ENCODE peak calls at places on chromosomes 12 and 14, in nine cellular contexts. One of them, this sample, is unnamed.

GRCh38 chr14:31970744-31971143 is 106.4 kb upstream of the ARHGAP5 start:
- DNase-seq in stimulated activated CD4-positive, alpha-beta T cell treated with anti-CD3 and anti-CD28 coated beads, Interleukin-4, amount 100 ng/mL, for 1 hour: no peak
- DNase-seq in M059J: no peak
- DNase-seq in KBM-7: no peak
- DNase-seq in adrenal gland: no peak
- DNase-seq in effector CD4-positive, alpha-beta T cell: no peak
- DNase-seq in left cardiac atrium: no peak
- DNase-seq in ovary: no peak
- DNase-seq in astrocyte of the cerebellum: no peak
- DNase-seq in this sample: no peak

GRCh38 chr12:101570022-101570421 is 24.7 kb upstream of the MYBPC1 start:
- DNase-seq in stimulated activated CD4-positive, alpha-beta T cell treated with anti-CD3 and anti-CD28 coated beads, Interleukin-4, amount 100 ng/mL, for 1 hour: no peak
- DNase-seq in M059J: peak
- DNase-seq in KBM-7: peak
- DNase-seq in adrenal gland: no peak
- DNase-seq in effector CD4-positive, alpha-beta T cell: no peak
- DNase-seq in left cardiac atrium: no peak
- DNase-seq in ovary: no peak
- DNase-seq in astrocyte of the cerebellum: peak
- DNase-seq in this sample: peak

GRCh38 chr12:109481863-109482262 is 4.4 kb downstream of the UBE3B start:
- DNase-seq in stimulated activated CD4-positive, alpha-beta T cell treated with anti-CD3 and anti-CD28 coated beads, Interleukin-4, amount 100 ng/mL, for 1 hour: no peak
- DNase-seq in M059J: no peak
- DNase-seq in KBM-7: no peak
- DNase-seq in adrenal gland: no peak
- DNase-seq in effector CD4-positive, alpha-beta T cell: no peak
- DNase-seq in left cardiac atrium: no peak
- DNase-seq in ovary: no peak
- DNase-seq in astrocyte of the cerebellum: no peak
- DNase-seq in this sample: no peak

GRCh38 chr14:22450266-22450665 is 138.8 kb downstream of the DAD1 start:
- DNase-seq in stimulated activated CD4-positive, alpha-beta T cell treated with anti-CD3 and anti-CD28 coated beads, Interleukin-4, amount 100 ng/mL, for 1 hour: no peak
- DNase-seq in M059J: no peak
- DNase-seq in KBM-7: no peak
- DNase-seq in adrenal gland: no peak
- DNase-seq in effector CD4-positive, alpha-beta T cell: no peak
- DNase-seq in left cardiac atrium: no peak
- DNase-seq in ovary: no peak
- DNase-seq in astrocyte of the cerebellum: no peak
- DNase-seq in this sample: no peak

GRCh38 chr12:114064497-114064896 is 98.4 kb upstream of the RBM19 start:
- DNase-seq in stimulated activated CD4-positive, alpha-beta T cell treated with anti-CD3 and anti-CD28 coated beads, Interleukin-4, amount 100 ng/mL, for 1 hour: no peak
- DNase-seq in M059J: no peak
- DNase-seq in KBM-7: no peak
- DNase-seq in adrenal gland: no peak
- DNase-seq in effector CD4-positive, alpha-beta T cell: no peak
- DNase-seq in left cardiac atrium: no peak
- DNase-seq in ovary: no peak
- DNase-seq in astrocyte of the cerebellum: no peak
- DNase-seq in this sample: no peak

GRCh38 chr14:97887690-97888089 is 1090.5 kb downstream of the VRK1 start:
- DNase-seq in stimulated activated CD4-positive, alpha-beta T cell treated with anti-CD3 and anti-CD28 coated beads, Interleukin-4, amount 100 ng/mL, for 1 hour: no peak
- DNase-seq in M059J: no peak
- DNase-seq in KBM-7: no peak
- DNase-seq in adrenal gland: no peak
- DNase-seq in effector CD4-positive, alpha-beta T cell: no peak
- DNase-seq in left cardiac atrium: no peak
- DNase-seq in ovary: no peak
- DNase-seq in astrocyte of the cerebellum: no peak
- DNase-seq in this sample: no peak

GRCh38 chr12:50132505-50133135 is 20.6 kb downstream of the COX14 start:
- DNase-seq in stimulated activated CD4-positive, alpha-beta T cell treated with anti-CD3 and anti-CD28 coated beads, Interleukin-4, amount 100 ng/mL, for 1 hour: no peak
- DNase-seq in M059J: peak
- DNase-seq in KBM-7: peak
- DNase-seq in adrenal gland: no peak
- DNase-seq in effector CD4-positive, alpha-beta T cell: no peak
- DNase-seq in left cardiac atrium: no peak
- DNase-seq in ovary: no peak
- DNase-seq in astrocyte of the cerebellum: peak
- DNase-seq in this sample: peak

GRCh38 chr12:49567611-49568441 is at the start of gene MCRS1:
- DNase-seq in stimulated activated CD4-positive, alpha-beta T cell treated with anti-CD3 and anti-CD28 coated beads, Interleukin-4, amount 100 ng/mL, for 1 hour: peak
- DNase-seq in M059J: peak
- DNase-seq in KBM-7: peak
- DNase-seq in adrenal gland: peak
- DNase-seq in effector CD4-positive, alpha-beta T cell: peak
- DNase-seq in left cardiac atrium: peak
- DNase-seq in ovary: peak
- DNase-seq in astrocyte of the cerebellum: peak
- DNase-seq in this sample: peak

GRCh38 chr12:22974865-22975264 is 349.9 kb downstream of the ETNK1 start:
- DNase-seq in stimulated activated CD4-positive, alpha-beta T cell treated with anti-CD3 and anti-CD28 coated beads, Interleukin-4, amount 100 ng/mL, for 1 hour: no peak
- DNase-seq in M059J: peak
- DNase-seq in KBM-7: no peak
- DNase-seq in adrenal gland: no peak
- DNase-seq in effector CD4-positive, alpha-beta T cell: no peak
- DNase-seq in left cardiac atrium: no peak
- DNase-seq in ovary: no peak
- DNase-seq in astrocyte of the cerebellum: peak
- DNase-seq in this sample: peak

GRCh38 chr14:104926619-104927431 is 2.1 kb downstream of the PLD4 start:
- DNase-seq in stimulated activated CD4-positive, alpha-beta T cell treated with anti-CD3 and anti-CD28 coated beads, Interleukin-4, amount 100 ng/mL, for 1 hour: no peak
- DNase-seq in M059J: no peak
- DNase-seq in KBM-7: peak
- DNase-seq in adrenal gland: no peak
- DNase-seq in effector CD4-positive, alpha-beta T cell: no peak
- DNase-seq in left cardiac atrium: no peak
- DNase-seq in ovary: no peak
- DNase-seq in astrocyte of the cerebellum: no peak
- DNase-seq in this sample: no peak

GRCh38 chr12:19181666-19182426 is 52.3 kb downstream of the PLEKHA5 start:
- DNase-seq in stimulated activated CD4-positive, alpha-beta T cell treated with anti-CD3 and anti-CD28 coated beads, Interleukin-4, amount 100 ng/mL, for 1 hour: no peak
- DNase-seq in M059J: no peak
- DNase-seq in KBM-7: peak
- DNase-seq in adrenal gland: no peak
- DNase-seq in effector CD4-positive, alpha-beta T cell: no peak
- DNase-seq in left cardiac atrium: no peak
- DNase-seq in ovary: no peak
- DNase-seq in astrocyte of the cerebellum: no peak
- DNase-seq in this sample: peak

GRCh38 chr12:96078281-96078761 is 42.9 kb upstream of the LTA4H start:
- DNase-seq in stimulated activated CD4-positive, alpha-beta T cell treated with anti-CD3 and anti-CD28 coated beads, Interleukin-4, amount 100 ng/mL, for 1 hour: no peak
- DNase-seq in M059J: no peak
- DNase-seq in KBM-7: no peak
- DNase-seq in adrenal gland: peak
- DNase-seq in effector CD4-positive, alpha-beta T cell: no peak
- DNase-seq in left cardiac atrium: peak
- DNase-seq in ovary: peak
- DNase-seq in astrocyte of the cerebellum: peak
- DNase-seq in this sample: no peak

GRCh38 chr12:12718853-12719252 is 1.7 kb downstream of the CDKN1B start:
- DNase-seq in stimulated activated CD4-positive, alpha-beta T cell treated with anti-CD3 and anti-CD28 coated beads, Interleukin-4, amount 100 ng/mL, for 1 hour: no peak
- DNase-seq in M059J: peak
- DNase-seq in KBM-7: peak
- DNase-seq in adrenal gland: no peak
- DNase-seq in effector CD4-positive, alpha-beta T cell: no peak
- DNase-seq in left cardiac atrium: no peak
- DNase-seq in ovary: no peak
- DNase-seq in astrocyte of the cerebellum: no peak
- DNase-seq in this sample: peak

GRCh38 chr12:6974180-6974579 is 3.5 kb downstream of the EMG1 start:
- DNase-seq in stimulated activated CD4-positive, alpha-beta T cell treated with anti-CD3 and anti-CD28 coated beads, Interleukin-4, amount 100 ng/mL, for 1 hour: no peak
- DNase-seq in M059J: no peak
- DNase-seq in KBM-7: no peak
- DNase-seq in adrenal gland: no peak
- DNase-seq in effector CD4-positive, alpha-beta T cell: no peak
- DNase-seq in left cardiac atrium: no peak
- DNase-seq in ovary: no peak
- DNase-seq in astrocyte of the cerebellum: no peak
- DNase-seq in this sample: no peak

GRCh38 chr14:81302613-81303012 is 81.9 kb upstream of the GTF2A1 start:
- DNase-seq in stimulated activated CD4-positive, alpha-beta T cell treated with anti-CD3 and anti-CD28 coated beads, Interleukin-4, amount 100 ng/mL, for 1 hour: no peak
- DNase-seq in M059J: no peak
- DNase-seq in KBM-7: no peak
- DNase-seq in adrenal gland: no peak
- DNase-seq in effector CD4-positive, alpha-beta T cell: no peak
- DNase-seq in left cardiac atrium: no peak
- DNase-seq in ovary: no peak
- DNase-seq in astrocyte of the cerebellum: no peak
- DNase-seq in this sample: no peak

GRCh38 chr12:121804417-121805111 is 755 bp downstream of the SETD1B start:
- DNase-seq in stimulated activated CD4-positive, alpha-beta T cell treated with anti-CD3 and anti-CD28 coated beads, Interleukin-4, amount 100 ng/mL, for 1 hour: peak
- DNase-seq in M059J: no peak
- DNase-seq in KBM-7: peak
- DNase-seq in adrenal gland: peak
- DNase-seq in effector CD4-positive, alpha-beta T cell: peak
- DNase-seq in left cardiac atrium: peak
- DNase-seq in ovary: peak
- DNase-seq in astrocyte of the cerebellum: no peak
- DNase-seq in this sample: peak

GRCh38 chr12:122845041-122845864 is 10.0 kb downstream of the HIP1R start:
- DNase-seq in stimulated activated CD4-positive, alpha-beta T cell treated with anti-CD3 and anti-CD28 coated beads, Interleukin-4, amount 100 ng/mL, for 1 hour: no peak
- DNase-seq in M059J: no peak
- DNase-seq in KBM-7: no peak
- DNase-seq in adrenal gland: no peak
- DNase-seq in effector CD4-positive, alpha-beta T cell: no peak
- DNase-seq in left cardiac atrium: no peak
- DNase-seq in ovary: no peak
- DNase-seq in astrocyte of the cerebellum: no peak
- DNase-seq in this sample: no peak

GRCh38 chr12:29066061-29066588 is 83.0 kb upstream of the FAR2 start:
- DNase-seq in stimulated activated CD4-positive, alpha-beta T cell treated with anti-CD3 and anti-CD28 coated beads, Interleukin-4, amount 100 ng/mL, for 1 hour: peak
- DNase-seq in M059J: peak
- DNase-seq in KBM-7: peak
- DNase-seq in adrenal gland: no peak
- DNase-seq in effector CD4-positive, alpha-beta T cell: no peak
- DNase-seq in left cardiac atrium: peak
- DNase-seq in ovary: no peak
- DNase-seq in astrocyte of the cerebellum: peak
- DNase-seq in this sample: peak

GRCh38 chr12:64796205-64796845 is 28.1 kb upstream of the TBC1D30 start:
- DNase-seq in stimulated activated CD4-positive, alpha-beta T cell treated with anti-CD3 and anti-CD28 coated beads, Interleukin-4, amount 100 ng/mL, for 1 hour: peak
- DNase-seq in M059J: peak
- DNase-seq in KBM-7: peak
- DNase-seq in adrenal gland: peak
- DNase-seq in effector CD4-positive, alpha-beta T cell: peak
- DNase-seq in left cardiac atrium: peak
- DNase-seq in ovary: no peak
- DNase-seq in astrocyte of the cerebellum: peak
- DNase-seq in this sample: peak

GRCh38 chr12:132597333-132598283 is 12.8 kb downstream of the LRCOL1 start:
- DNase-seq in stimulated activated CD4-positive, alpha-beta T cell treated with anti-CD3 and anti-CD28 coated beads, Interleukin-4, amount 100 ng/mL, for 1 hour: no peak
- DNase-seq in M059J: peak
- DNase-seq in KBM-7: no peak
- DNase-seq in adrenal gland: no peak
- DNase-seq in effector CD4-positive, alpha-beta T cell: peak
- DNase-seq in left cardiac atrium: no peak
- DNase-seq in ovary: no peak
- DNase-seq in astrocyte of the cerebellum: no peak
- DNase-seq in this sample: peak

GRCh38 chr12:11638271-11638916 is 11.1 kb upstream of the ETV6 start:
- DNase-seq in stimulated activated CD4-positive, alpha-beta T cell treated with anti-CD3 and anti-CD28 coated beads, Interleukin-4, amount 100 ng/mL, for 1 hour: no peak
- DNase-seq in M059J: no peak
- DNase-seq in KBM-7: no peak
- DNase-seq in adrenal gland: no peak
- DNase-seq in effector CD4-positive, alpha-beta T cell: no peak
- DNase-seq in left cardiac atrium: no peak
- DNase-seq in ovary: no peak
- DNase-seq in astrocyte of the cerebellum: no peak
- DNase-seq in this sample: no peak

GRCh38 chr12:76866726-76867125 is 12.1 kb downstream of the CSRP2 start:
- DNase-seq in stimulated activated CD4-positive, alpha-beta T cell treated with anti-CD3 and anti-CD28 coated beads, Interleukin-4, amount 100 ng/mL, for 1 hour: no peak
- DNase-seq in M059J: peak
- DNase-seq in KBM-7: peak
- DNase-seq in adrenal gland: no peak
- DNase-seq in effector CD4-positive, alpha-beta T cell: no peak
- DNase-seq in left cardiac atrium: no peak
- DNase-seq in ovary: no peak
- DNase-seq in astrocyte of the cerebellum: peak
- DNase-seq in this sample: no peak

GRCh38 chr12:11814362-11814761 is 164.9 kb downstream of the ETV6 start:
- DNase-seq in stimulated activated CD4-positive, alpha-beta T cell treated with anti-CD3 and anti-CD28 coated beads, Interleukin-4, amount 100 ng/mL, for 1 hour: no peak
- DNase-seq in M059J: peak
- DNase-seq in KBM-7: no peak
- DNase-seq in adrenal gland: peak
- DNase-seq in effector CD4-positive, alpha-beta T cell: no peak
- DNase-seq in left cardiac atrium: no peak
- DNase-seq in ovary: no peak
- DNase-seq in astrocyte of the cerebellum: peak
- DNase-seq in this sample: peak

GRCh38 chr12:26233620-26234019 is 38.2 kb downstream of the SSPN start:
- DNase-seq in stimulated activated CD4-positive, alpha-beta T cell treated with anti-CD3 and anti-CD28 coated beads, Interleukin-4, amount 100 ng/mL, for 1 hour: no peak
- DNase-seq in M059J: peak
- DNase-seq in KBM-7: no peak
- DNase-seq in adrenal gland: no peak
- DNase-seq in effector CD4-positive, alpha-beta T cell: no peak
- DNase-seq in left cardiac atrium: no peak
- DNase-seq in ovary: no peak
- DNase-seq in astrocyte of the cerebellum: no peak
- DNase-seq in this sample: no peak

GRCh38 chr14:64935508-64935907 is 7.0 kb downstream of the GPX2 start:
- DNase-seq in stimulated activated CD4-positive, alpha-beta T cell treated with anti-CD3 and anti-CD28 coated beads, Interleukin-4, amount 100 ng/mL, for 1 hour: no peak
- DNase-seq in M059J: no peak
- DNase-seq in KBM-7: no peak
- DNase-seq in adrenal gland: no peak
- DNase-seq in effector CD4-positive, alpha-beta T cell: no peak
- DNase-seq in left cardiac atrium: no peak
- DNase-seq in ovary: no peak
- DNase-seq in astrocyte of the cerebellum: no peak
- DNase-seq in this sample: no peak

GRCh38 chr12:106409898-106410297 is 52.4 kb downstream of the POLR3B start:
- DNase-seq in stimulated activated CD4-positive, alpha-beta T cell treated with anti-CD3 and anti-CD28 coated beads, Interleukin-4, amount 100 ng/mL, for 1 hour: no peak
- DNase-seq in M059J: peak
- DNase-seq in KBM-7: no peak
- DNase-seq in adrenal gland: no peak
- DNase-seq in effector CD4-positive, alpha-beta T cell: no peak
- DNase-seq in left cardiac atrium: no peak
- DNase-seq in ovary: no peak
- DNase-seq in astrocyte of the cerebellum: no peak
- DNase-seq in this sample: no peak

GRCh38 chr14:61752626-61753025 is 9.6 kb upstream of the SNAPC1 start:
- DNase-seq in stimulated activated CD4-positive, alpha-beta T cell treated with anti-CD3 and anti-CD28 coated beads, Interleukin-4, amount 100 ng/mL, for 1 hour: no peak
- DNase-seq in M059J: peak
- DNase-seq in KBM-7: peak
- DNase-seq in adrenal gland: peak
- DNase-seq in effector CD4-positive, alpha-beta T cell: no peak
- DNase-seq in left cardiac atrium: no peak
- DNase-seq in ovary: no peak
- DNase-seq in astrocyte of the cerebellum: no peak
- DNase-seq in this sample: no peak

GRCh38 chr14:78075033-78075432 is 95.1 kb upstream of the NRXN3 start:
- DNase-seq in stimulated activated CD4-positive, alpha-beta T cell treated with anti-CD3 and anti-CD28 coated beads, Interleukin-4, amount 100 ng/mL, for 1 hour: no peak
- DNase-seq in M059J: no peak
- DNase-seq in KBM-7: no peak
- DNase-seq in adrenal gland: no peak
- DNase-seq in effector CD4-positive, alpha-beta T cell: no peak
- DNase-seq in left cardiac atrium: no peak
- DNase-seq in ovary: no peak
- DNase-seq in astrocyte of the cerebellum: no peak
- DNase-seq in this sample: no peak

This sample was measured in A673.